ENCODE peak calls at places on chromosomes 4 and X, in five cellular contexts. B is Kasumi-1, O is activated B cell treated with CpG ODN at 0.5 μM for 24 hours, R is breast epithelium, F is progenitor cell of endocrine pancreas. Z is an unnamed sample.

GRCh38 chr4:110278127-110278526 is 79.7 kb upstream of the ELOVL6 start:
- DNase-seq in B (no peak), O (no peak), R (no peak), F (no peak), Z (no peak)

GRCh38 chr4:175424111-175424510 is 388.0 kb downstream of the GPM6A start:
- DNase-seq in B (no peak), O (no peak), R (no peak), F (no peak), Z (no peak)

GRCh38 chrX:30312858-30313257 is 3.7 kb upstream of the NR0B1 start:
- DNase-seq in B (no peak), O (no peak), R (no peak), F (no peak), Z (no peak)

GRCh38 chr4:59960143-59960542 is 1240.0 kb upstream of the ADGRL3 start:
- DNase-seq in B (no peak), O (no peak), R (no peak), F (no peak), Z (no peak)

GRCh38 chrX:68084765-68085164 is 348.5 kb downstream of the OPHN1 start:
- DNase-seq in B (peak), O (no peak), R (no peak), F (no peak), Z (no peak)

GRCh38 chr4:26214994-26215393 is 105.8 kb upstream of the RBPJ start:
- DNase-seq in B (no peak), O (no peak), R (no peak), F (no peak), Z (no peak)

GRCh38 chrX:70476934-70477733 is 32.5 kb downstream of the DLG3 start:
- DNase-seq in B (peak), O (no peak), R (peak), F (no peak), Z (peak)

GRCh38 chrX:132059973-132060540 is 37.0 kb downstream of the STK26 start:
- DNase-seq in B (no peak), O (no peak), R (no peak), F (no peak), Z (no peak)

GRCh38 chr4:51906167-51906647 is 63.3 kb downstream of the DCUN1D4 start:
- DNase-seq in B (peak), O (no peak), R (no peak), F (no peak), Z (no peak)

GRCh38 chrX:102651242-102651967 is at the start of gene GPRASP1:
- DNase-seq in B (peak), O (peak), R (peak), F (peak), Z (peak)

GRCh38 chr4:144712775-144713174 is 66.8 kb downstream of the HHIP start:
- DNase-seq in B (no peak), O (no peak), R (no peak), F (no peak), Z (no peak)

GRCh38 chr4:22238742-22239141 is 277.1 kb downstream of the ADGRA3 start:
- DNase-seq in B (no peak), O (no peak), R (no peak), F (no peak), Z (no peak)

GRCh38 chr4:13427599-13428325 is 56.4 kb downstream of the RAB28 start:
- DNase-seq in B (no peak), O (no peak), R (no peak), F (no peak), Z (no peak)

GRCh38 chrX:47707031-47707780 is 48.2 kb upstream of the UXT start:
- DNase-seq in B (no peak), O (no peak), R (no peak), F (no peak), Z (no peak)

GRCh38 chr4:55409468-55410171 is 13.9 kb downstream of the TMEM165 start:
- DNase-seq in B (peak), O (no peak), R (no peak), F (no peak), Z (no peak)

Z was measured in tibial nerve.